ENCODE peak calls at places on chromosomes 5 and 9, in four cellular contexts. O, L, F and Y are unnamed samples.

GRCh38 chr5:93088997-93089396 is 492.0 kb downstream of the NR2F1-AS1 start:
- DNase-seq in F (no peak), L (no peak), O (no peak), Y (no peak)

GRCh38 chr9:108436470-108436869 is 419.3 kb downstream of the ACTL7B start:
- DNase-seq in F (no peak), O (no peak), L (no peak), Y (no peak)

GRCh38 chr9:136339173-136339957 is 12.0 kb downstream of the GPSM1 start:
- DNase-seq in O (peak), L (peak), F (no peak), Y (peak)

GRCh38 chr5:44665101-44665701 is 143.5 kb upstream of the MRPS30 start:
- DNase-seq in O (no peak), F (no peak), L (no peak), Y (no peak)

GRCh38 chr5:173498871-173499470 is 117.5 kb downstream of the BOD1 start:
- DNase-seq in F (no peak), O (no peak), L (no peak), Y (peak)

GRCh38 chr9:105114956-105115728 is 129.3 kb upstream of the SLC44A1 start:
- DNase-seq in F (peak), O (no peak), L (no peak), Y (no peak)

GRCh38 chr9:129962889-129963703 is 79.9 kb downstream of the FNBP1 start:
- DNase-seq in O (peak), F (peak), L (peak), Y (no peak)

GRCh38 chr9:122251351-122251750 is 13.3 kb downstream of the RBM18 start:
- DNase-seq in O (no peak), L (no peak), F (no peak), Y (no peak)

GRCh38 chr9:134629586-134630392 is 11.8 kb upstream of the COL5A1 start:
- DNase-seq in O (no peak), L (no peak), F (no peak), Y (no peak)

GRCh38 chr5:158951951-158952545 is 147.7 kb downstream of the EBF1 start:
- DNase-seq in L (no peak), O (no peak), F (no peak), Y (no peak)

GRCh38 chr5:5126444-5126843 is 13.7 kb upstream of the ADAMTS16 start:
- DNase-seq in O (no peak), F (no peak), L (no peak), Y (no peak)

GRCh38 chr5:179605026-179605833 is 18.2 kb downstream of the HNRNPH1 start:
- DNase-seq in F (no peak), O (no peak), L (no peak), Y (no peak)

GRCh38 chr5:131635755-131636479 is 888 bp upstream of the RAPGEF6 start:
- DNase-seq in F (no peak), L (no peak), O (peak), Y (no peak)

GRCh38 chr5:141051526-141051876 is 327 bp downstream of the PCDHB1 start:
- DNase-seq in O (no peak), L (peak), F (no peak), Y (peak)
- TF ChIP-seq CTCF in O (no peak), L (no peak), F (no peak), Y (no peak)

GRCh38 chr5:124865603-124866354 is 119.3 kb upstream of the ZNF608 start:
- DNase-seq in L (no peak), O (peak), F (no peak), Y (no peak)
- TF ChIP-seq CTCF in L (no peak), O (no peak), F (no peak), Y (no peak)

GRCh38 chr5:103474671-103475070 is 87.9 kb downstream of the NUDT12 start:
- DNase-seq in F (no peak), L (no peak), O (no peak), Y (no peak)
- TF ChIP-seq CTCF in F (no peak), L (no peak), O (no peak), Y (no peak)

GRCh38 chr9:83403864-83404263 is 134.3 kb downstream of the FRMD3 start:
- DNase-seq in F (no peak), L (no peak), O (no peak), Y (no peak)
- TF ChIP-seq CTCF in F (no peak), L (no peak), O (no peak), Y (no peak)

GRCh38 chr5:73116506-73116905 is 3.9 kb upstream of the TMEM171 start:
- DNase-seq in L (no peak), F (no peak), O (no peak), Y (no peak)

GRCh38 chr5:73118331-73119011 is 1.9 kb upstream of the TMEM171 start:
- DNase-seq in L (no peak), O (no peak), F (no peak), Y (no peak)

GRCh38 chr5:73114029-73114688 is 6.2 kb upstream of the TMEM171 start:
- DNase-seq in F (no peak), L (no peak), O (no peak), Y (no peak)

GRCh38 chr5:73117088-73117755 is 3.2 kb upstream of the TMEM171 start:
- DNase-seq in O (no peak), F (no peak), L (no peak), Y (no peak)

DNA sequence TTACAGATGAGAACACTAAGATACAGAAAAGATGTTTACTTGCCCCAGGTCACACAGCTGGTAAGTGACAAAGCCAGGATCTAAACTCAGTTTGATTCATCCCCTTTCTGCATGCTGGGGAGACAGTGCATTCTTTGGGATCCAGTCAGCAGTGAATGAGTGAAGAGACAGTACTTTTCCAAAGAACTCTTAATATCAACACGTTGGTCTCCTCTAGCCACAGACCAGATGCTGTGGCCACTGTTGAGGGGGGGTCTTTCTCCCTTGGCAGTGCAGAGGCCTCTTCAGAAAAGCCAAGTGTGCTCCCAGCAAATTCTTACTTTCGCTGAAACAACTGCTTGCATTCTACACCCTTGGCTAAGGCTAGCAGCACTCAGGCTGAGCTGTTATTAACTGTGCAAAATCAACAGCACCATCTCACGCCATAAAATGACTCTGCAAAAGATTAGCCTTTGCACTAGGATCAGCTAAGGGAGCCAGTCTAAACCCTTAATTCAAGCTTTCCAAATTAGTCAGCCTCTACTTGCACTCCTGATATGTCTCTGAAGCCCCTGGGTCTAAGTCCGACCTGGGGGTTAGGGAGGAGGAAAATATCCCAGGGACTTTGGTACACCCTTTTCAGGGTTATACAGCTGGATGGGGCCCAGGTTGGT is 4.8 kb upstream of the TMEM171 start:
- DNase-seq in L (no peak), O (no peak), F (no peak), Y (no peak)
- TF ChIP-seq CTCF in L (no peak), O (no peak), F (no peak), Y (no peak)

DNA sequence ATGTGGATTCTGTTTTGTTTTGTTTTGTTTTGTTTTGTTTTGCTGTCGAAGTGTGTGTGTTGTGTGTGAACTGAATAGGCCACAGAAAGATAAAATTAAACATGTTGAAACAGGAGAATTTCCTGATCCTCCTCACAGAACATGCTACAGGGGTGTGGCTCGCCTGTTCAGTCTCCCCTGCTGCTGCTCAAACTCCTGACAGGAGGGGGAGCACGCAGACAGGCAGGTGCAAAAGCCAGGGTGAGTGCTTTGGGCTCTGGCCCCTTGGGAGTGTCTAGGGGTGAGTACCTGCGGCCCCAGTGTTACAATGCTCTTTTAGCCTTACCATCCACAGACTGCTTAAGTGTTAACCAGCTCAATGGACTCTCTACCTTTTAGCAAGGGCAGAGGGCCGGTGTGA is 473.5 kb downstream of the MAT2B start:
- DNase-seq in O (no peak), F (no peak), L (no peak), Y (no peak)
- TF ChIP-seq CTCF in O (no peak), F (no peak), L (no peak), Y (no peak)